ENCODE peak calls at places on chromosomes 2 and 18, in ten cellular contexts. S is hypothalamus; L is PC-9; A is natural killer cell; C is NCI-H1105; O is stimulated activated naive B cell treated with anti-CD40 and anti-IgM and Interleukin-4, amounts not matched to agents 10 μg/mL and 1 μg/mL and 100 μg/mL, for 72 hours; E is activated naive CD4-positive, alpha-beta T cell treated with anti-CD3 and anti-CD28 coated beads for 36 hours; T is brain microvascular endothelial cell; G is M059J; Z is GM03348. Y is an unnamed sample.

GRCh38 chr2:217798743-217799552 is 203.8 kb downstream of the TNS1 start:
- DNase-seq in S (no peak), L (no peak), A (no peak), C (no peak), O (peak), E (no peak), T (no peak), G (no peak), Z (no peak), Y (no peak)

GRCh38 chr18:80088823-80089222 is 20.2 kb upstream of the ADNP2 start:
- DNase-seq in S (no peak), L (no peak), A (no peak), C (no peak), O (no peak), E (no peak), T (no peak), G (no peak), Z (no peak), Y (no peak)

GRCh38 chr18:3162181-3162580 is 57.6 kb downstream of the MYOM1 start:
- DNase-seq in S (no peak), L (no peak), A (no peak), C (no peak), O (no peak), E (no peak), T (no peak), G (peak), Z (no peak), Y (no peak)

GRCh38 chr2:72932045-72932444 is 14.7 kb downstream of the EMX1 start:
- DNase-seq in S (no peak), L (no peak), A (no peak), C (no peak), O (no peak), E (no peak), T (no peak), G (peak), Z (no peak), Y (peak)

GRCh38 chr18:35789543-35789942 is 182.9 kb upstream of the RMP24 start:
- DNase-seq in S (no peak), L (no peak), A (no peak), C (no peak), O (no peak), E (no peak), T (no peak), G (no peak), Z (no peak), Y (no peak)

GRCh38 chr2:18924905-18925691 is 335.7 kb upstream of the NT5C1B start:
- DNase-seq in S (no peak), L (peak), A (no peak), C (no peak), O (no peak), E (no peak), T (peak), G (peak), Z (peak), Y (peak)

GRCh38 chr2:31528823-31529222 is 51.9 kb downstream of the SRD5A2 start:
- DNase-seq in S (no peak), L (no peak), A (no peak), C (no peak), O (no peak), E (no peak), T (no peak), G (no peak), Z (no peak), Y (no peak)

GRCh38 chr2:220374282-220374681 is 746.9 kb downstream of the SLC4A3 start:
- DNase-seq in S (no peak), L (no peak), A (no peak), C (no peak), O (no peak), E (no peak), T (no peak), G (peak), Z (no peak), Y (peak)

GRCh38 chr2:51490576-51491234 is 458.8 kb upstream of the NRXN1 start:
- DNase-seq in S (no peak), L (no peak), A (no peak), C (peak), O (no peak), E (no peak), T (peak), G (no peak), Z (no peak), Y (no peak)

GRCh38 chr2:241579281-241579680 is 20.7 kb downstream of the BOK start:
- DNase-seq in S (no peak), L (no peak), A (no peak), C (no peak), O (no peak), E (no peak), T (no peak), G (no peak), Z (no peak), Y (no peak)

GRCh38 chr2:97871096-97871780 is 124.5 kb downstream of the TMEM131 start:
- DNase-seq in S (no peak), L (peak), A (no peak), C (no peak), O (no peak), E (no peak), T (peak), G (peak), Z (peak), Y (peak)

GRCh38 chr2:46482490-46482889 is 3.1 kb downstream of the TMEM247 start:
- DNase-seq in S (no peak), L (no peak), A (no peak), C (no peak), O (no peak), E (no peak), T (no peak), G (no peak), Z (no peak), Y (no peak)

GRCh38 chr2:195548198-195548940 is 108.7 kb upstream of the SLC39A10 start:
- DNase-seq in S (no peak), L (no peak), A (no peak), C (no peak), O (no peak), E (no peak), T (no peak), G (no peak), Z (no peak), Y (no peak)

GRCh38 chr18:62741118-62741566 is 25.8 kb downstream of the PHLPP1 start:
- DNase-seq in S (no peak), L (peak), A (no peak), C (no peak), O (no peak), E (peak), T (peak), G (peak), Z (no peak), Y (peak)

GRCh38 chr2:9805435-9806297 is 37.6 kb upstream of the TAF1B start:
- DNase-seq in S (no peak), L (peak), A (no peak), C (no peak), O (no peak), E (no peak), T (no peak), G (no peak), Z (no peak), Y (peak)

GRCh38 chr2:112869258-112869842 is 32.8 kb upstream of the IL1B start:
- DNase-seq in S (no peak), L (peak), A (no peak), C (peak), O (no peak), E (peak), T (no peak), G (peak), Z (peak), Y (peak)

GRCh38 chr2:156452971-156453370 is 16.8 kb downstream of the GPD2 start:
- DNase-seq in S (no peak), L (no peak), A (no peak), C (no peak), O (no peak), E (no peak), T (no peak), G (peak), Z (peak), Y (no peak)

Y was measured in IMR-90.